ENCODE peak calls at places on chromosomes 4 and X, in four cellular contexts. J is A549, I is WTC11, F is HepG2. K is an unnamed sample.
A peak's percentile ranks its signal among the peaks of the same experiment; 100 is the strongest.

GRCh38 chrX:46547857-46548256 is 2.6 kb upstream of the ZNF674 start:
- DNase-seq in F (peak; percentile 27), J (peak; percentile 54), I (no peak), K (no peak)

GRCh38 chr4:76624271-76624681 is 189.2 kb downstream of the SHROOM3 start:
- DNase-seq in I (no peak), F (no peak), J (peak; percentile 35), K (no peak)

GRCh38 chrX:104195489-104196084 is 29.3 kb downstream of the FAM199X start:
- DNase-seq in F (peak; percentile 3), I (no peak), J (peak; percentile 14), K (peak; percentile 31)

GRCh38 chr4:52659722-52660261 is 691 bp upstream of the USP46 start:
- DNase-seq in F (peak; percentile 15), J (peak; percentile 21), I (peak; percentile 40), K (peak; percentile 48)

GRCh38 chrX:23062359-23062758 is 62.6 kb downstream of the DDX53 start:
- DNase-seq in I (no peak), J (no peak), F (no peak), K (no peak)

GRCh38 chr4:105483840-105484239 is 10.0 kb upstream of the PPA2 start:
- DNase-seq in F (no peak), J (no peak), I (no peak), K (no peak)

GRCh38 chrX:101263766-101264165 is 27.4 kb downstream of the TAF7L start:
- DNase-seq in J (no peak), I (no peak), F (no peak), K (no peak)

GRCh38 chr4:168791376-168791775 is 218.7 kb downstream of the CBR4 start:
- DNase-seq in I (no peak), J (no peak), F (no peak), K (no peak)

GRCh38 chrX:13319953-13320352 is at the start of gene ATXN3L:
- DNase-seq in F (no peak), J (no peak), I (no peak), K (no peak)

GRCh38 chr4:1039493-1040343 is 28.3 kb downstream of the FGFRL1 start:
- DNase-seq in F (no peak), I (peak; percentile 56), J (no peak), K (peak; percentile 77)

DNA sequence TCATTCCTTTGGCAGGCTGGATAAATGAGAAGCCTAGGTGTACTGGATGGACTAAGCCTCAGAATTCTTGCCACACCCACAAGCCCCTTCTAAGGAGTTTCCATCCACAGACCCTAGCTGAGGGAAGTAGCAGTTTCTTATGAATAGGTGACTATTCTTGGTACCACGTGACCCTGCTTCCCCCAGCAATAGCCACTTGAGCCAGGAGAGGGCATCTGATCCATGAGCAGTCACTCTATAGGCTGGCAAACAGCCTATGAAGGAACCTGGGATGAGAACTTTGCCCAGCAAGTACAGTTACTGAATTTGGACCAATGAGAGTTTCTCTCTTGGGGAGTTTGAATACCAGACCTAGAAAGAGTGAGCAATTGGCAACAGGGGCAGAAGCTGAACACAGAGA is 84.0 kb downstream of the RTL9 start:
- DNase-seq in F (peak; percentile 54), I (peak; percentile 30), J (peak; percentile 64), K (peak; percentile 35)
- TF ChIP-seq NR3C1 in F (no peak), I (no peak), J (no peak), K (no peak)

DNA sequence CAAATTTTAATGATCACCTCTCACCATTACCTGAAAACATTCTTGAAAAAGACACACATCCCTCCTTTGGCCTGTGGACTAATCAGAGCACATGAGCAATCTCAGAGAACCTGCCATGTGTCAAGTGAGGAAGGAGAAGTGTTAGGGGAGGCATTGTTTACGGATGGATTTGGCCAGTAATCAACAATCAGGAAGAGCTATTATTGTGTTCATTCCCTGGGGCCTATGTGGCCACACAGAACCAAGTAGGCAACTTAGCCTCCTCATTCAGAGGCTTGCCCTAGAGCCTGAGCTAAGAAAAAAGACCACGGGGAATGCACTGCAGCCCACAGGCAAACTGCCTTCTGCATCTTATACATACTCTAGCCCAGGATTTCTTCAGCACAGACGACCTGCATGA is 40.6 kb upstream of the DOCK11 start:
- DNase-seq in J (no peak), I (no peak), F (no peak), K (no peak)
- TF ChIP-seq MAX in J (no peak), I (no peak), F (no peak), K (no peak)

GRCh38 chr4:56979674-56980073 is 978 bp downstream of the POLR2B start:
- DNase-seq in F (peak; percentile 31), J (no peak), I (no peak), K (no peak)
- TF ChIP-seq NR3C1 in F (no peak), J (no peak), I (no peak), K (no peak)

DNA sequence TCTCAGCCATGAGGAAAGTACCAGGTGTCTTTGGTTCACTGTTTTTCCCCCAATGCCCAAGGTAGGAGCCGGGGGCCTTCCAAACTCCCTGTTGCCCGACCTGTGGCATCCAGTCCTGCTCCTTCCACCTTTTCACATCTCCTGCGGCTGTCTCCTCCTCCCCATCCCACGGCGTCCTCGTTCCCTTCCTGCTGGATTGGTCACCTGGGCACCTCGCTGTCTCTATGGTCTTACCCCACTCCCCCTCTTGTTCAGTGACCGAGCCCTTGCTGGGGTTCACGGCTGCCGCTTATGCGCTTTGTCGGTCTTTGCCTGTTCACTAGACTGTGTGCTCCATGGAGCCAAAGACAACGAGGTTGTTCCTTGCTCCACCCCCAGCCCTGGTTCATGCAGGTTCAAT is 188.7 kb upstream of the PSAPL1 start:
- DNase-seq in F (no peak), I (no peak), J (no peak), K (no peak)
- TF ChIP-seq MAX in F (no peak), I (no peak), J (no peak), K (no peak)

GRCh38 chrX:69016220-69016941 is 148.9 kb downstream of the PJA1 start:
- DNase-seq in F (no peak), J (no peak), I (no peak), K (no peak)
- TF ChIP-seq NR3C1 in F (no peak), J (no peak), I (no peak), K (no peak)

GRCh38 chr4:17781072-17781830 is at the start of gene FAM184B:
- DNase-seq in F (no peak), J (no peak), I (peak; percentile 47), K (no peak)

GRCh38 chr4:17778431-17778830 is 3.0 kb downstream of the FAM184B start:
- DNase-seq in F (no peak), J (no peak), I (no peak), K (no peak)

GRCh38 chr4:17781831-17782287 is 438 bp upstream of the FAM184B start:
- DNase-seq in I (no peak), F (no peak), J (no peak), K (no peak)

GRCh38 chr4:17785858-17786257 is 4.4 kb upstream of the FAM184B start:
- DNase-seq in I (no peak), F (no peak), J (no peak), K (no peak)

DNA sequence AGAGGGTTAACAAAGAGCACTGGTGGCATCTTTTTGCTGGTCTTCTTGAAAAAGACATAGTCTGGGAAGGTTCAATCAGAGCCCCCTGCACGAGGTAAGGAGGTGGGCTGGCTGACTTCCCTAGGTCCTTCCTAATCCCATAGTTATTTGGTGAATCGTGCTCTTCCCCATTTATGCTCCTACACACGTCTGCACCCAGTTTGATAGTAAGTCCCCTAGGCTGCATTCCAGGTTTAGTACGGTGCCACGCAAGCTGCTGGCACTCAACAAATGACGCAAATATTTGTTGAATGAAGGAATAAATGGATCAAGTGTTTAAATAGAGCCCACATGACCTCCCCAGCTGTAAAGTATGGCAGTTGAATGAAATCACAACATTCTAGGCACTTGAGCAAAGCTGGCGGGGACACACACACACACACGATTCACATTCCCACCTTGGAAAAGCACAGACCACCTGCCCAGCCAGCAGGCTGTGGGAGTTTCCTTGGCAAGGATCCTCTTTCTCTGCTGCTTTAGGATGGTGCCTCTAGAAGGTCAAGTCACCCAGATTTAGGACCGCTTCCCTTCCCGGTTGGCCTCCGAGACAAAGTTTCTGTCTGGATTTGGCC is 855 bp downstream of the FAM184B start:
- DNase-seq in I (no peak), J (no peak), F (no peak), K (no peak)
- TF ChIP-seq MAX in I (no peak), J (no peak), F (no peak), K (no peak)

GRCh38 chr4:114156371-114156770 is 176.9 kb upstream of the ARSJ start:
- DNase-seq in J (no peak), I (no peak), F (no peak), K (no peak)
- TF ChIP-seq NR3C1 in J (no peak), I (no peak), F (no peak), K (no peak)

DNA sequence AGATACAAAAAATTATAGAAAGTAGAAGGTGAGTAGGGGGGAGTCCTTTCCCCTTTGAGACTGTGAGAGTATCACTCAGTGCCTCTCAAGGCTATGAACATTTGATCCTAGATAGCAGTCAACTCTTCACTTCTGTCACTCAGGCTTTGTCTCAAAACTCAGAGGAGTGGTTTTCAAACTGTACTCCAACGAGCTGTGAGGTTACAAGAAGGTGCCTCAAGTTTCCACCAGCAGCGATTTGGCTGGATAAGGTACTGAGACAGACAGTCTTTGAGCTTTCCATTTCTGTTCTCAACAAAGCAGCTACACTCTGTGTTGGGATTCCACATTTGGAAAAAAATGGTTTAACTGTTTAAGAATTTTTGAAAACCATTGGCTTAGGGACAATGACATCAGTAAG is 48.0 kb upstream of the NDST3 start:
- DNase-seq in J (no peak), I (no peak), F (no peak), K (no peak)
- TF ChIP-seq MAX in J (no peak), I (no peak), F (no peak), K (no peak)